ENCODE peak calls at places on chromosomes 7 and 10, in four cellular contexts. S is amniotic stem cell, E is nephron progenitor cell, H is H9. P is an unnamed sample.

GRCh38 chr7:28465697-28466096 is 53.4 kb downstream of the CREB5 start:
- DNase-seq in S (no peak), E (no peak), H (no peak), P (no peak)

GRCh38 chr7:47915066-47915976 is 32.9 kb downstream of the PKD1L1 start:
- DNase-seq in S (no peak), E (peak), H (no peak), P (no peak)

GRCh38 chr10:42615419-42615818 is 23.0 kb downstream of the ZNF33B start:
- DNase-seq in S (no peak), E (no peak), H (no peak), P (no peak)

GRCh38 chr7:149041350-149041749 is 13.0 kb upstream of the PDIA4 start:
- DNase-seq in S (no peak), E (no peak), H (no peak), P (no peak)

GRCh38 chr10:96321822-96322221 is 17.6 kb downstream of the DNTT start:
- DNase-seq in S (no peak), E (no peak), H (peak), P (no peak)

GRCh38 chr7:150909192-150909591 is 56.9 kb downstream of the AOC1 start:
- DNase-seq in S (no peak), E (no peak), H (no peak), P (peak)

GRCh38 chr7:111855842-111856227 is 293.5 kb upstream of the IMMP2L start:
- DNase-seq in S (peak), E (no peak), H (no peak), P (no peak)

GRCh38 chr10:124403548-124403947 is 15.2 kb downstream of the OAT start:
- DNase-seq in S (peak), E (peak), H (peak), P (peak)

GRCh38 chr7:50296799-50297198 is 7.7 kb upstream of the IKZF1 start:
- DNase-seq in S (no peak), E (no peak), H (no peak), P (no peak)

GRCh38 chr7:93551063-93551895 is 23.2 kb downstream of the CALCR start:
- DNase-seq in S (peak), E (no peak), H (no peak), P (peak)

GRCh38 chr7:79610905-79611304 is 157.4 kb upstream of the MAGI2 start:
- DNase-seq in S (no peak), E (no peak), H (no peak), P (no peak)

GRCh38 chr7:132767378-132767777 is 191.1 kb upstream of the PLXNA4 start:
- DNase-seq in S (no peak), E (no peak), H (no peak), P (no peak)

GRCh38 chr10:130967784-130968183 is 343.7 kb downstream of the TCERG1L start:
- DNase-seq in S (no peak), E (no peak), H (no peak), P (peak)

P was measured in MV-4-11.